ENCODE peak calls at places on chromosome 22, in six cellular contexts. One of them, this sample, is unnamed. For H3K4me1, the result is how much of the 10 kb centered on the place peaks cover.

GRCh38 chr22:33883561-33883960 is 36.7 kb downstream of the LARGE1 start:
- DNase-seq in right cardiac atrium: no peak
- DNase-seq in astrocyte: peak
- DNase-seq in GM23248: no peak
- DNase-seq in PC-3: peak
- DNase-seq in H9: no peak
- DNase-seq in this sample: no peak

GRCh38 chr22:39301108-39301507 is 18.3 kb downstream of the RPL3 start:
- DNase-seq in right cardiac atrium: peak
- DNase-seq in astrocyte: no peak
- DNase-seq in GM23248: no peak
- DNase-seq in PC-3: no peak
- DNase-seq in H9: no peak
- DNase-seq in this sample: no peak

GRCh38 chr22:31223786-31224191 is 11.7 kb downstream of the LIMK2 start:
- DNase-seq in right cardiac atrium: no peak
- DNase-seq in astrocyte: no peak
- DNase-seq in GM23248: no peak
- DNase-seq in PC-3: no peak
- DNase-seq in H9: no peak
- DNase-seq in this sample: no peak

GRCh38 chr22:30829901-30830550 is 135.4 kb downstream of the OSBP2 start:
- DNase-seq in right cardiac atrium: no peak
- DNase-seq in astrocyte: peak
- DNase-seq in GM23248: peak
- DNase-seq in PC-3: peak
- DNase-seq in H9: no peak
- DNase-seq in this sample: no peak

GRCh38 chr22:17931400-17931825 is 92.9 kb downstream of the MICAL3 start:
- DNase-seq in right cardiac atrium: peak
- DNase-seq in astrocyte: no peak
- DNase-seq in GM23248: peak
- DNase-seq in PC-3: peak
- DNase-seq in H9: no peak
- DNase-seq in this sample: peak

GRCh38 chr22:44566911-44567310 is 68.9 kb upstream of the RTL6 start:
- DNase-seq in right cardiac atrium: no peak
- DNase-seq in astrocyte: no peak
- DNase-seq in GM23248: no peak
- DNase-seq in PC-3: no peak
- DNase-seq in H9: no peak
- DNase-seq in this sample: no peak

GRCh38 chr22:36439481-36440271 is 41.8 kb downstream of the TXN2 start:
- DNase-seq in right cardiac atrium: peak
- DNase-seq in astrocyte: peak
- DNase-seq in GM23248: peak
- DNase-seq in PC-3: peak
- DNase-seq in H9: no peak
- DNase-seq in this sample: peak

GRCh38 chr22:37690901-37691504 is 4.9 kb downstream of the NOL12 start:
- DNase-seq in right cardiac atrium: no peak
- DNase-seq in astrocyte: no peak
- DNase-seq in GM23248: no peak
- DNase-seq in PC-3: peak
- DNase-seq in H9: no peak
- DNase-seq in this sample: no peak

GRCh38 chr22:19400881-19401280 is 30.7 kb downstream of the HIRA start:
- DNase-seq in right cardiac atrium: no peak
- DNase-seq in astrocyte: no peak
- DNase-seq in GM23248: no peak
- DNase-seq in PC-3: no peak
- DNase-seq in H9: no peak
- DNase-seq in this sample: no peak

GRCh38 chr22:36395922-36396321 is 8.2 kb upstream of the MYH9 start:
- DNase-seq in right cardiac atrium: no peak
- DNase-seq in astrocyte: peak
- DNase-seq in GM23248: peak
- DNase-seq in PC-3: peak
- DNase-seq in H9: no peak
- DNase-seq in this sample: no peak

GRCh38 chr22:47497666-47498065 is 735.2 kb downstream of the TBC1D22A start:
- DNase-seq in right cardiac atrium: peak
- DNase-seq in astrocyte: no peak
- DNase-seq in GM23248: no peak
- DNase-seq in PC-3: no peak
- DNase-seq in H9: no peak
- DNase-seq in this sample: no peak

GRCh38 chr22:37555029-37555428 is 5.3 kb upstream of the CDC42EP1 start:
- DNase-seq in right cardiac atrium: no peak
- DNase-seq in astrocyte: no peak
- DNase-seq in GM23248: no peak
- DNase-seq in PC-3: no peak
- DNase-seq in H9: no peak
- DNase-seq in this sample: no peak

GRCh38 chr22:38704568-38705234 is 1.0 kb upstream of the GTPBP1 start:
- DNase-seq in right cardiac atrium: no peak
- DNase-seq in astrocyte: no peak
- DNase-seq in GM23248: peak
- DNase-seq in PC-3: no peak
- DNase-seq in H9: no peak
- DNase-seq in this sample: no peak

DNA sequence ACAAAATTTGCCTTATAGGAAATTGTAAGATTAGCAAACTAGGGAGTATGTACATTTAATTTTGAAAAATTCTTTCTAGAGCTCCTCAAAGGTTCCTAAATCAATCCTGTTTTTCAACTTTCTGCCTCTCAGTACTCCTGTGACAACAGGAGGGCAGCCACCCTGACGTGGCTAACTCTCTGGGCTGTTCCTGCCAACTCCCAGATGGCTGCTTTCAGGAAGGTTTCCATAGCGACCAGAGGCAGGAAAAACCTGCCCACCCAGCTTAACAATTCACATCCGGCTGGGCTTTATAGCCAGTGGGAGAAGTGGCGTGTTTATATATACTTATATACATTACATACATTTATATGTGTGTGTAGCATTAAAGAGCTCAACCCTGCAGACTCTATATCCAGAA is 26.5 kb downstream of the SGSM3 start:
- DNase-seq in right cardiac atrium: no peak
- DNase-seq in astrocyte: peak
- DNase-seq in GM23248: peak
- DNase-seq in PC-3: peak
- DNase-seq in H9: peak
- DNase-seq in this sample: peak
- H3K27ac ChIP-seq in right cardiac atrium: no peak
- H3K27ac ChIP-seq in astrocyte: peak
- H3K27ac ChIP-seq in GM23248: no peak
- H3K27ac ChIP-seq in PC-3: peak
- H3K27ac ChIP-seq in H9: no peak
- H3K27ac ChIP-seq in this sample: no peak

GRCh38 chr22:28438183-28438778 is 241.4 kb downstream of the TTC28 start:
- DNase-seq in right cardiac atrium: no peak
- DNase-seq in astrocyte: no peak
- DNase-seq in GM23248: no peak
- DNase-seq in PC-3: no peak
- DNase-seq in H9: no peak
- DNase-seq in this sample: no peak

GRCh38 chr22:28435271-28435825 is 244.3 kb downstream of the TTC28 start:
- DNase-seq in right cardiac atrium: peak
- DNase-seq in astrocyte: no peak
- DNase-seq in GM23248: peak
- DNase-seq in PC-3: peak
- DNase-seq in H9: no peak
- DNase-seq in this sample: no peak

GRCh38 chr22:28440517-28441366 is 238.9 kb downstream of the TTC28 start:
- DNase-seq in right cardiac atrium: no peak
- DNase-seq in astrocyte: peak
- DNase-seq in GM23248: peak
- DNase-seq in PC-3: no peak
- DNase-seq in H9: no peak
- DNase-seq in this sample: no peak

GRCh38 chr22:28430656-28431055 is 249.0 kb downstream of the TTC28 start:
- DNase-seq in right cardiac atrium: no peak
- DNase-seq in astrocyte: no peak
- DNase-seq in GM23248: peak
- DNase-seq in PC-3: no peak
- DNase-seq in H9: no peak
- DNase-seq in this sample: no peak

DNA sequence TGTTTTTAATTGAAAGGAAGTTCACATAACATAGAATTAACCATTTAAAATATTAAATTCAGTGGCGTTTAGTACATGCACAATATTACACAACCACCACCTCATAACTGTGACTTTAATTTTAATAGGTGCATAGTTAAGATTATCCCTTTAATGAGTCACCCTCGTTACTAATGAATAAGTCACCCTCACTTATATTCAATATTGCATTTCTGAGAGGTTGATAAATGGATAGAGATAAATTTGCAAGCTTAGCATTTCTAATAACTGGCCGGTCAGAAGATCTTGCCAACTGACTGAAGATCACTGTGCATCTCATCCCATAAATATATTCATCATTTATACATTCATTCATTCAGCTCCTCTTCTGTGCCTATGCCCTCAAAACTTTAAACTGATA is 243.7 kb downstream of the TTC28 start:
- DNase-seq in right cardiac atrium: no peak
- DNase-seq in astrocyte: peak
- DNase-seq in GM23248: peak
- DNase-seq in PC-3: peak
- DNase-seq in H9: no peak
- DNase-seq in this sample: no peak
- H3K4me1 ChIP-seq in right cardiac atrium: under half
- H3K4me1 ChIP-seq in astrocyte: under half
- H3K4me1 ChIP-seq in GM23248: under half
- H3K4me1 ChIP-seq in PC-3: under half
- H3K4me1 ChIP-seq in H9: under half
- H3K4me1 ChIP-seq in this sample: under half

GRCh38 chr22:22783505-22783904 is 104.1 kb upstream of the IGLL5 start:
- DNase-seq in right cardiac atrium: no peak
- DNase-seq in astrocyte: no peak
- DNase-seq in GM23248: no peak
- DNase-seq in PC-3: no peak
- DNase-seq in H9: no peak
- DNase-seq in this sample: no peak
- H3K27ac ChIP-seq in right cardiac atrium: no peak
- H3K27ac ChIP-seq in astrocyte: no peak
- H3K27ac ChIP-seq in GM23248: no peak
- H3K27ac ChIP-seq in PC-3: no peak
- H3K27ac ChIP-seq in H9: no peak
- H3K27ac ChIP-seq in this sample: no peak

GRCh38 chr22:29032584-29032983 is 29.0 kb downstream of the C22orf31 start:
- DNase-seq in right cardiac atrium: no peak
- DNase-seq in astrocyte: peak
- DNase-seq in GM23248: peak
- DNase-seq in PC-3: peak
- DNase-seq in H9: no peak
- DNase-seq in this sample: no peak

GRCh38 chr22:29030016-29030617 is 31.5 kb downstream of the C22orf31 start:
- DNase-seq in right cardiac atrium: no peak
- DNase-seq in astrocyte: peak
- DNase-seq in GM23248: peak
- DNase-seq in PC-3: peak
- DNase-seq in H9: no peak
- DNase-seq in this sample: no peak

GRCh38 chr22:29031236-29031982 is 30.2 kb downstream of the C22orf31 start:
- DNase-seq in right cardiac atrium: no peak
- DNase-seq in astrocyte: peak
- DNase-seq in GM23248: peak
- DNase-seq in PC-3: peak
- DNase-seq in H9: peak
- DNase-seq in this sample: peak

GRCh38 chr22:29030618-29031235 is 30.9 kb downstream of the C22orf31 start:
- DNase-seq in right cardiac atrium: peak
- DNase-seq in astrocyte: peak
- DNase-seq in GM23248: peak
- DNase-seq in PC-3: peak
- DNase-seq in H9: peak
- DNase-seq in this sample: peak

GRCh38 chr22:29032014-29032475 is 29.6 kb downstream of the C22orf31 start:
- DNase-seq in right cardiac atrium: no peak
- DNase-seq in astrocyte: no peak
- DNase-seq in GM23248: peak
- DNase-seq in PC-3: no peak
- DNase-seq in H9: no peak
- DNase-seq in this sample: no peak
- H3K4me1 ChIP-seq in right cardiac atrium: under half
- H3K4me1 ChIP-seq in astrocyte: under half
- H3K4me1 ChIP-seq in GM23248: under half
- H3K4me1 ChIP-seq in PC-3: under half
- H3K4me1 ChIP-seq in H9: under half
- H3K4me1 ChIP-seq in this sample: under half

DNA sequence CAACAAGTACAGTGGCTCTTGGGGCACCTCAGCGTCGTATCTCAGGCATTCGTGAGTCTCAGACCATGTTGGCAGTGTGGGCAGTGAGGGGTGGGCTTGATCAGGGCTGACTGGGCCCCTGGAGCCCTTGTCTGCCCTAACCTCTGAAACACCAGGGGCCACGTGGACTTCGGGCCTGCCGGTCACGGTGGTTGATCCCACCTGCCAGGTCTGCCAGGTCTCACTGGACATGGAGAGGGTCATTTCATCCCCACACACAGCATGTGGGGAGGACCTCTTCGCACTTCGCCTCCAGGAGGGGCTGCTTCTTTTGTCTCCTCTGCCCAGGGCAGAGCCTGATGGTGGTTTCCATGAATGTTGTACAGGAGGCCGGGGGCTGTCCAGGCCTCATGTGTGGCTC is 77.1 kb downstream of the MPPED1 start:
- DNase-seq in right cardiac atrium: no peak
- DNase-seq in astrocyte: no peak
- DNase-seq in GM23248: no peak
- DNase-seq in PC-3: no peak
- DNase-seq in H9: no peak
- DNase-seq in this sample: no peak
- H3K27ac ChIP-seq in right cardiac atrium: no peak
- H3K27ac ChIP-seq in astrocyte: no peak
- H3K27ac ChIP-seq in GM23248: no peak
- H3K27ac ChIP-seq in PC-3: no peak
- H3K27ac ChIP-seq in H9: no peak
- H3K27ac ChIP-seq in this sample: no peak

GRCh38 chr22:21946262-21946925 is 6.3 kb downstream of the PPM1F start:
- DNase-seq in right cardiac atrium: no peak
- DNase-seq in astrocyte: no peak
- DNase-seq in GM23248: no peak
- DNase-seq in PC-3: no peak
- DNase-seq in H9: no peak
- DNase-seq in this sample: no peak
- H3K4me1 ChIP-seq in right cardiac atrium: under half
- H3K4me1 ChIP-seq in astrocyte: under half
- H3K4me1 ChIP-seq in GM23248: under half
- H3K4me1 ChIP-seq in PC-3: under half
- H3K4me1 ChIP-seq in H9: under half
- H3K4me1 ChIP-seq in this sample: under half

GRCh38 chr22:26394787-26395186 is 34.3 kb upstream of the ASPHD2 start:
- DNase-seq in right cardiac atrium: no peak
- DNase-seq in astrocyte: no peak
- DNase-seq in GM23248: no peak
- DNase-seq in PC-3: no peak
- DNase-seq in H9: no peak
- DNase-seq in this sample: no peak
- H3K27ac ChIP-seq in right cardiac atrium: no peak
- H3K27ac ChIP-seq in astrocyte: no peak
- H3K27ac ChIP-seq in GM23248: no peak
- H3K27ac ChIP-seq in PC-3: no peak
- H3K27ac ChIP-seq in H9: no peak
- H3K27ac ChIP-seq in this sample: no peak